ENCODE peak calls at places on chromosome 3, in nine cellular contexts. D, W, P, C, S, U, M, Q and E are unnamed samples. For H3K36me3, the result is how much of the 10 kb centered on the place peaks cover.

GRCh38 chr3:56494679-56495322 is 26.5 kb upstream of the ERC2 start:
- DNase-seq in C (peak), M (peak), Q (peak), W (peak), P (peak), D (peak), S (peak), U (peak), E (peak)

GRCh38 chr3:149968216-149968615 is 2.5 kb downstream of the PFN2 start:
- DNase-seq in P (no peak), Q (no peak), M (no peak), S (peak), D (no peak), C (no peak), W (no peak), U (no peak), E (no peak)

GRCh38 chr3:57729339-57730039 is 26.6 kb upstream of the SLMAP start:
- DNase-seq in S (no peak), P (no peak), D (no peak), Q (no peak), U (no peak), W (no peak), C (no peak), M (peak), E (no peak)

GRCh38 chr3:137845666-137846065 is 81.6 kb downstream of the SOX14 start:
- DNase-seq in Q (no peak), D (no peak), M (no peak), U (no peak), P (no peak), C (no peak), W (no peak), S (no peak), E (no peak)

GRCh38 chr3:101849714-101850326 is 506 bp downstream of the NFKBIZ start:
- DNase-seq in M (no peak), S (peak), W (peak), C (peak), D (peak), U (peak), Q (peak), P (no peak), E (peak)

GRCh38 chr3:114320251-114320650 is 26.4 kb downstream of the TIGIT start:
- DNase-seq in W (no peak), M (peak), C (no peak), Q (no peak), U (no peak), S (no peak), P (no peak), D (no peak), E (no peak)

GRCh38 chr3:42265059-42265991 is 660 bp downstream of the CCK start:
- DNase-seq in C (no peak), W (no peak), M (no peak), D (no peak), Q (no peak), P (no peak), S (no peak), U (peak), E (no peak)

GRCh38 chr3:123419850-123420292 is 29.0 kb downstream of the ADCY5 start:
- DNase-seq in U (no peak), P (no peak), D (no peak), M (no peak), C (no peak), S (no peak), Q (no peak), W (no peak), E (no peak)

GRCh38 chr3:181896605-181897004 is 184.9 kb downstream of the SOX2 start:
- DNase-seq in C (no peak), Q (no peak), P (no peak), S (no peak), W (no peak), D (no peak), M (no peak), U (no peak), E (no peak)

GRCh38 chr3:116246406-116246805 is 198.9 kb downstream of the LSAMP start:
- DNase-seq in C (no peak), U (no peak), Q (no peak), W (no peak), P (no peak), S (no peak), M (no peak), D (no peak), E (no peak)

GRCh38 chr3:61871646-61872045 is 310.3 kb downstream of the PTPRG start:
- DNase-seq in D (no peak), M (no peak), Q (no peak), S (no peak), W (no peak), C (no peak), U (no peak), P (no peak), E (no peak)

GRCh38 chr3:40631341-40631995 is 106.7 kb downstream of the ZNF621 start:
- DNase-seq in P (peak), D (no peak), M (peak), Q (no peak), U (no peak), S (no peak), W (no peak), C (no peak), E (no peak)

GRCh38 chr3:81666502-81667121 is 94.8 kb downstream of the GBE1 start:
- DNase-seq in C (no peak), W (peak), U (no peak), P (no peak), M (peak), D (no peak), Q (peak), S (peak), E (no peak)

GRCh38 chr3:155131104-155131503 is 51.0 kb downstream of the MME start:
- DNase-seq in W (no peak), Q (no peak), P (no peak), S (no peak), M (peak), D (no peak), C (no peak), U (no peak), E (no peak)

GRCh38 chr3:181695661-181696491 is 15.8 kb upstream of the SOX2 start:
- DNase-seq in C (no peak), S (no peak), Q (no peak), W (no peak), P (no peak), M (peak), U (no peak), D (peak), E (no peak)

GRCh38 chr3:126720596-126720995 is 16.6 kb downstream of the CHCHD6 start:
- DNase-seq in Q (no peak), W (no peak), U (no peak), C (no peak), S (no peak), M (no peak), P (no peak), D (no peak), E (no peak)

GRCh38 chr3:134311693-134312071 is 61.0 kb upstream of the RYK start:
- DNase-seq in Q (no peak), W (no peak), D (no peak), U (no peak), P (no peak), M (no peak), S (no peak), C (no peak), E (no peak)

GRCh38 chr3:184040010-184040409 is 8.5 kb downstream of the HTR3D start:
- DNase-seq in Q (no peak), W (no peak), C (no peak), U (no peak), M (peak), D (no peak), S (peak), P (no peak), E (no peak)

GRCh38 chr3:161925749-161926360 is 429.2 kb downstream of the OTOL1 start:
- DNase-seq in S (no peak), P (no peak), W (no peak), C (no peak), D (no peak), Q (no peak), M (no peak), U (no peak), E (no peak)

GRCh38 chr3:27657404-27657803 is 64.7 kb downstream of the EOMES start:
- DNase-seq in S (no peak), U (no peak), Q (no peak), P (no peak), C (no peak), W (no peak), D (no peak), M (no peak), E (no peak)

GRCh38 chr3:12287727-12288465 is 974 bp upstream of the PPARG start:
- DNase-seq in P (peak), W (no peak), M (peak), C (no peak), D (peak), S (no peak), U (peak), Q (no peak), E (no peak)

GRCh38 chr3:63824309-63824708 is 5.2 kb downstream of the C3orf49 start:
- DNase-seq in S (peak), M (peak), C (no peak), Q (no peak), W (no peak), P (no peak), D (no peak), U (no peak), E (no peak)

GRCh38 chr3:37320276-37320675 is 145.9 kb upstream of the LRRFIP2 start:
- DNase-seq in W (no peak), M (no peak), S (no peak), D (no peak), Q (no peak), C (no peak), P (no peak), U (no peak), E (no peak)

GRCh38 chr3:150998996-150999395 is 26.5 kb upstream of the CLRN1 start:
- DNase-seq in M (no peak), S (no peak), P (no peak), D (no peak), C (no peak), Q (no peak), W (no peak), U (no peak), E (no peak)

GRCh38 chr3:192364296-192364695 is 363.0 kb downstream of the FGF12 start:
- DNase-seq in M (no peak), S (no peak), Q (no peak), D (no peak), U (no peak), P (no peak), W (no peak), C (no peak), E (no peak)

GRCh38 chr3:102332205-102332604 is 102.6 kb upstream of the ZPLD1 start:
- DNase-seq in U (no peak), W (no peak), D (no peak), S (no peak), M (no peak), Q (no peak), P (no peak), C (no peak), E (no peak)

GRCh38 chr3:71580636-71581215 is 2.8 kb downstream of the FOXP1 start:
- DNase-seq in S (peak), M (no peak), U (no peak), W (peak), Q (no peak), D (no peak), C (no peak), P (no peak), E (no peak)

GRCh38 chr3:11290743-11291680 is 18.8 kb downstream of the ATG7 start:
- DNase-seq in C (peak), U (no peak), W (peak), Q (peak), M (peak), D (no peak), S (peak), P (no peak), E (no peak)

GRCh38 chr3:102207173-102207572 is 227.6 kb upstream of the ZPLD1 start:
- DNase-seq in U (no peak), W (no peak), D (no peak), C (no peak), M (no peak), S (no peak), Q (no peak), P (no peak), E (no peak)

GRCh38 chr3:78895528-78895927 is 872.3 kb downstream of the ROBO1 start:
- DNase-seq in S (no peak), C (no peak), U (no peak), M (peak), P (no peak), Q (no peak), D (no peak), W (no peak), E (no peak)

GRCh38 chr3:148605551-148605950 is 92.2 kb upstream of the AGTR1 start:
- DNase-seq in U (no peak), M (no peak), Q (no peak), W (no peak), P (no peak), D (no peak), S (no peak), C (no peak), E (no peak)

GRCh38 chr3:53131136-53131495 is 881 bp upstream of the RFT1 start:
- DNase-seq in P (no peak), U (no peak), W (no peak), Q (no peak), M (no peak), C (no peak), S (no peak), D (no peak), E (no peak)

GRCh38 chr3:174002543-174002942 is 605.0 kb downstream of the NLGN1 start:
- DNase-seq in P (no peak), S (no peak), C (no peak), U (no peak), Q (no peak), D (no peak), W (no peak), M (peak), E (no peak)

GRCh38 chr3:76859596-76859995 is 180.3 kb upstream of the ROBO2 start:
- DNase-seq in P (no peak), D (no peak), C (no peak), M (no peak), W (no peak), U (no peak), S (no peak), Q (no peak), E (no peak)

GRCh38 chr3:60250210-60250609 is 1001.0 kb downstream of the FHIT start:
- DNase-seq in Q (no peak), C (no peak), P (no peak), D (no peak), U (no peak), S (no peak), W (peak), M (peak), E (no peak)

GRCh38 chr3:105728913-105729312 is 139.9 kb downstream of the CBLB start:
- DNase-seq in Q (no peak), U (no peak), M (no peak), P (no peak), C (no peak), D (no peak), S (no peak), W (no peak), E (no peak)

GRCh38 chr3:105731686-105732085 is 137.1 kb downstream of the CBLB start:
- DNase-seq in D (no peak), P (no peak), U (no peak), M (no peak), Q (no peak), S (no peak), W (no peak), C (no peak), E (no peak)

GRCh38 chr3:105730973-105731372 is 137.8 kb downstream of the CBLB start:
- DNase-seq in D (no peak), U (no peak), C (no peak), Q (no peak), W (no peak), S (no peak), P (no peak), M (peak), E (no peak)

DNA sequence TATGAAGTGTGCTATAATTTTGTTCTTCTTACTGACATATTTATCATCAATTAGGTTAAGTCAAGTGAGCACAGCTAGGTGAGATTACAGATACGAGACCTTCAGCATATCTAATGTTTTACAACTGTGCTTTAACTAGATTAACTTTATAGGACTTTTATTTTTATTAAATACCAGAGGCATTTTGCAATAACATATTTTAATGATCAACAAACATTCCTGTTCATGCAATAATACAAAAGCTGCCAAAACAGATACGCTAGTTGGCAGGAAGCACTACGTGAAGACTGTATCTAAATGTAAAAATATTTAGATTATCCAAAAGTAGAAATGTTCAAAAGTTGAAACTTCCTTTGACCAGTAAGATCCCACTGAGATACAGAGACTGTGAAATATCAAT is 139.2 kb downstream of the CBLB start:
- DNase-seq in W (no peak), U (no peak), Q (no peak), P (no peak), S (no peak), D (no peak), M (peak), C (no peak), E (no peak)
- H3K36me3 ChIP-seq in W (under half), U (under half), Q (under half), P (under half), S (under half), D (under half), M (under half), C (under half), E (under half)

DNA sequence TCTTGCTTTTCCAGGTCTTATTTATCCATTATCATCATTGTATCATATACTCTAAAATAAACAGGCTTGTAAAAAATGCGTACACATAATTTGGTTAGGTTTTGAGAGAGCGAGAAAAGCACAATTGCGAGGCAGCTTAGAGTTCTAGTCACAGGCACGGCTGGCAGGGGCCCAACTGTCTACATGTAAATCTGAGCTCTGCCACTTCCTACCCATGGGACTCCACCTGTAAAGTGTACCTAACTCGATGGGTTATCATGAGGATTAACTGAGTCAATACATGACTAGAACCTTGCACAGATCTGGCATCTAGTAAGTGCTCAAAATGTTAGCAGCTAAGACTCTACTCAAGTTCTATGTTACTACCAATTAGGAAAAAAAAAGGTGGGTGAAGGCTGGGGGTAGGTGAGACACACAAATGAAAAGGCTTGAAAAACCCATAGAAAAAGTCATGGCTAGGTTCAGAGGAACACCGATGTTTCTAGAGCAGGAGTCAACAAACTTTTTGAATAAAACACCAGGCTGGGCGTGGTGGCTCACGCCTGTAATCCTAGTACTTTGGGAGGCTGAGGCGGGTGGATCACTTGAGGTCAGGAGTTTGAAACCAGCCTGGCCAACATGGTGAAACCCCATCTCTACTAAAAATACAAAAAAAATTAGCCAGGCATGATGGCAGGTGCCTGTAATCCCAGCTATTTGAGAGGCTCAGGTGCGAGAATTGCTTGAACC is 36.2 kb downstream of the GLB1 start:
- DNase-seq in U (no peak), Q (peak), P (no peak), W (peak), S (no peak), D (no peak), C (no peak), M (no peak), E (no peak)
- H3K36me3 ChIP-seq in U (under half), Q (under half), P (under half), W (under half), S (under half), D (half or more), C (under half), M (under half), E (under half)

DNA sequence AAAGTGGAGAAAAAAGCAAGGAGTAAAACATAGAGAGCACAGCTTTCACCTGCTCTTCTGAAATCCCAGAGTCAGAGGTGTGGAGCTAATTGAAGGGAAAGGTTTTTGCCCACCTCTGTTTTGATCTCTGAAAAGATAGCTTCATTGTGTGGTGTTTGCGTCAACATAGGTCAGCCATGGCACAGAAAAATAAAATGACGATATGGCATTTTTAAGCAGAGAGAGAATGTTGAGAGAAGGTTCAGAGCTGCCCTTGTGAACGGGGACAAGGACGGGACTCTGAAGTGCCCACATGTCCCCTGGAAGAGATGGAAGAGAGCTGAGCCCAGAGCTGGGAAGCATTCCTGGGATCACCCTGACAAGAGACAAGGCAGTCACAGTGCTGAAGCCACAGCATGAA is 249.4 kb upstream of the PLSCR5 start:
- DNase-seq in D (no peak), P (no peak), C (no peak), M (no peak), S (no peak), Q (no peak), W (no peak), U (no peak), E (no peak)
- H3K36me3 ChIP-seq in D (under half), P (under half), C (under half), M (under half), S (under half), Q (under half), W (under half), U (under half), E (under half)

GRCh38 chr3:65376426-65376825 is 662.3 kb downstream of the MAGI1 start:
- DNase-seq in Q (no peak), C (no peak), S (no peak), M (no peak), W (no peak), P (no peak), U (no peak), D (no peak), E (no peak)

GRCh38 chr3:65379223-65379622 is 659.5 kb downstream of the MAGI1 start:
- DNase-seq in U (no peak), Q (no peak), S (no peak), P (no peak), C (no peak), M (no peak), W (no peak), D (peak), E (no peak)

DNA sequence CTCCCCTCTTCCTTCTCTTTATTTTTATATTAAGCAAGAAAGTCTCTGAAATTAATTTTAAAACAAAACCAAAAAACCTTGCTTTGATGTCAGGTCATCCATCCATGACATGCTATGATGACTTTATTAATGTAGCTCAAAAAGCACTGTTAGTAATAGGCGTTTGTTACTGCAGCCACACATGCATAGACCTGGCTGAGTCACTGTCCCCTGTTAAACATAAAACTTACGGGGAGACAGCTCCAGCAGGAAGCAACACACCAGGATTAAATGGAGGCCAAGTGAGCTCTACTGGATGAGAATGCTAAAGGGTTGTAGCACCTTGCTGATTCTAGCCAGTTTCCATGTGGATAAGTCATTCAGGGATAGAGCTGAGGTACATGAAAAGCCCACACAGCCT is 661.1 kb downstream of the MAGI1 start:
- DNase-seq in M (no peak), Q (no peak), P (no peak), S (no peak), U (no peak), D (no peak), C (no peak), W (no peak), E (no peak)
- H3K36me3 ChIP-seq in M (under half), Q (under half), P (under half), S (under half), U (under half), D (under half), C (under half), W (under half), E (under half)

GRCh38 chr3:9698293-9698692 is 5.3 kb upstream of the CPNE9 start:
- DNase-seq in Q (no peak), M (no peak), C (no peak), D (no peak), S (no peak), W (no peak), P (no peak), U (no peak), E (no peak)
- H3K36me3 ChIP-seq in Q (half or more), M (under half), C (under half), D (half or more), S (under half), W (under half), P (under half), U (under half), E (half or more)

DNA sequence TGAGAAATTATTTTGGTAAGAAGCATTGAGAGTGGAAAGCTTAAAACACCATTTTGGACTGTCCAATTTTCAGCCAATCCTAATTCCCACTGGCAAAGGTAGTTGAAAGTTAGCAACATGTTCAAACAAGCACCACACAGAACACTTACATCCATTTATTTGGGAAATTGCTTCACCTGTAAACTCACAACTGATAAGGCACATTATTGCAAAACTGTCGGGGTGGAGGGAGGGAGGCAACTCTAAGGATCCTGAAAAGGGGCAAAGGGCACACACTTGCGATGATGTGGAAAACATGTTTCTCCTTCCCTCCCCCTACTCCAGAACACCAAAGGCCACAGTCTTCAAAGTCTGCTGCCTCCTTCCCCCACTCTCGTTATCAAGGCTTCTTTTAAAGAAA is 9.4 kb downstream of the TMEM41A start:
- DNase-seq in D (no peak), P (peak), C (no peak), W (no peak), U (no peak), M (no peak), Q (no peak), S (no peak), E (no peak)
- H3K36me3 ChIP-seq in D (half or more), P (under half), C (under half), W (under half), U (under half), M (half or more), Q (half or more), S (under half), E (half or more)